ENCODE peak calls at places on chromosome 19, in eight cellular contexts. One of them, this sample, is unnamed.

GRCh38 chr19:19176950-19177349 is 6.9 kb upstream of the MEF2B start:
- DNase-seq in iPS DF 19.7: no peak
- DNase-seq in WTC11: no peak
- DNase-seq in sciatic nerve: no peak
- DNase-seq in activated CD4-positive, alpha-beta T cell treated with anti-CD3 and anti-CD28 coated beads, Interleukin-2, amount 50 U/mL, for 24 hours: no peak
- DNase-seq in NCI-H2107: no peak
- DNase-seq in heart left ventricle: no peak
- DNase-seq in AG04450: no peak
- DNase-seq in this sample: no peak

GRCh38 chr19:16446108-16447014 is 25.4 kb downstream of the EPS15L1 start:
- DNase-seq in heart left ventricle: no peak
- DNase-seq in NCI-H2107: no peak
- DNase-seq in iPS DF 19.7: no peak
- DNase-seq in activated CD4-positive, alpha-beta T cell treated with anti-CD3 and anti-CD28 coated beads, Interleukin-2, amount 50 U/mL, for 24 hours: no peak
- DNase-seq in WTC11: no peak
- DNase-seq in AG04450: no peak
- DNase-seq in sciatic nerve: no peak
- DNase-seq in this sample: no peak

GRCh38 chr19:42198676-42199439 is 18.6 kb downstream of the DEDD2 start:
- DNase-seq in sciatic nerve: no peak
- DNase-seq in NCI-H2107: no peak
- DNase-seq in heart left ventricle: no peak
- DNase-seq in activated CD4-positive, alpha-beta T cell treated with anti-CD3 and anti-CD28 coated beads, Interleukin-2, amount 50 U/mL, for 24 hours: peak
- DNase-seq in iPS DF 19.7: no peak
- DNase-seq in AG04450: no peak
- DNase-seq in WTC11: no peak
- DNase-seq in this sample: peak

GRCh38 chr19:47036233-47036651 is 12.2 kb downstream of the TMEM160 start:
- DNase-seq in iPS DF 19.7: no peak
- DNase-seq in WTC11: no peak
- DNase-seq in activated CD4-positive, alpha-beta T cell treated with anti-CD3 and anti-CD28 coated beads, Interleukin-2, amount 50 U/mL, for 24 hours: no peak
- DNase-seq in NCI-H2107: no peak
- DNase-seq in heart left ventricle: peak
- DNase-seq in sciatic nerve: no peak
- DNase-seq in AG04450: no peak
- DNase-seq in this sample: no peak

GRCh38 chr19:39140594-39140993 is 15.0 kb downstream of the PAK4 start:
- DNase-seq in NCI-H2107: no peak
- DNase-seq in heart left ventricle: no peak
- DNase-seq in iPS DF 19.7: no peak
- DNase-seq in WTC11: no peak
- DNase-seq in AG04450: no peak
- DNase-seq in sciatic nerve: no peak
- DNase-seq in activated CD4-positive, alpha-beta T cell treated with anti-CD3 and anti-CD28 coated beads, Interleukin-2, amount 50 U/mL, for 24 hours: no peak
- DNase-seq in this sample: no peak

GRCh38 chr19:11160119-11160768 is 4.7 kb upstream of the SPC24 start:
- DNase-seq in WTC11: no peak
- DNase-seq in iPS DF 19.7: no peak
- DNase-seq in AG04450: no peak
- DNase-seq in sciatic nerve: no peak
- DNase-seq in heart left ventricle: no peak
- DNase-seq in NCI-H2107: no peak
- DNase-seq in activated CD4-positive, alpha-beta T cell treated with anti-CD3 and anti-CD28 coated beads, Interleukin-2, amount 50 U/mL, for 24 hours: no peak
- DNase-seq in this sample: no peak

GRCh38 chr19:38861368-38861767 is 11.6 kb upstream of the HNRNPL start:
- DNase-seq in sciatic nerve: no peak
- DNase-seq in heart left ventricle: no peak
- DNase-seq in NCI-H2107: no peak
- DNase-seq in iPS DF 19.7: no peak
- DNase-seq in activated CD4-positive, alpha-beta T cell treated with anti-CD3 and anti-CD28 coated beads, Interleukin-2, amount 50 U/mL, for 24 hours: no peak
- DNase-seq in AG04450: no peak
- DNase-seq in WTC11: no peak
- DNase-seq in this sample: no peak

GRCh38 chr19:54462713-54463530 is 656 bp downstream of the LENG9 start:
- DNase-seq in iPS DF 19.7: no peak
- DNase-seq in heart left ventricle: peak
- DNase-seq in activated CD4-positive, alpha-beta T cell treated with anti-CD3 and anti-CD28 coated beads, Interleukin-2, amount 50 U/mL, for 24 hours: peak
- DNase-seq in WTC11: peak
- DNase-seq in sciatic nerve: peak
- DNase-seq in NCI-H2107: no peak
- DNase-seq in AG04450: no peak
- DNase-seq in this sample: peak

GRCh38 chr19:17294051-17294891 is 9.0 kb downstream of the ABHD8 start:
- DNase-seq in NCI-H2107: no peak
- DNase-seq in heart left ventricle: no peak
- DNase-seq in iPS DF 19.7: no peak
- DNase-seq in AG04450: no peak
- DNase-seq in activated CD4-positive, alpha-beta T cell treated with anti-CD3 and anti-CD28 coated beads, Interleukin-2, amount 50 U/mL, for 24 hours: no peak
- DNase-seq in WTC11: peak
- DNase-seq in sciatic nerve: no peak
- DNase-seq in this sample: no peak

GRCh38 chr19:1473056-1473400 is 6.0 kb downstream of the C19orf25 start:
- DNase-seq in activated CD4-positive, alpha-beta T cell treated with anti-CD3 and anti-CD28 coated beads, Interleukin-2, amount 50 U/mL, for 24 hours: no peak
- DNase-seq in AG04450: no peak
- DNase-seq in iPS DF 19.7: no peak
- DNase-seq in NCI-H2107: no peak
- DNase-seq in heart left ventricle: no peak
- DNase-seq in WTC11: no peak
- DNase-seq in sciatic nerve: no peak
- DNase-seq in this sample: no peak

GRCh38 chr19:28498404-28498976 is 714.5 kb downstream of the UQCRFS1 start:
- DNase-seq in heart left ventricle: no peak
- DNase-seq in WTC11: no peak
- DNase-seq in iPS DF 19.7: no peak
- DNase-seq in sciatic nerve: no peak
- DNase-seq in AG04450: no peak
- DNase-seq in NCI-H2107: no peak
- DNase-seq in activated CD4-positive, alpha-beta T cell treated with anti-CD3 and anti-CD28 coated beads, Interleukin-2, amount 50 U/mL, for 24 hours: no peak
- DNase-seq in this sample: no peak

This sample was measured in natural killer cell.